ENCODE peak calls at places on chromosome 16, in five cellular contexts. U is psoas muscle, L is hepatic stellate cell, M is T-helper 9 cell, T is endothelial cell. O is an unnamed sample.

GRCh38 chr16:87584271-87584670 is 18.0 kb upstream of the JPH3 start:
- DNase-seq in U (no peak), L (peak; percentile 72), M (no peak), T (no peak), O (no peak)

GRCh38 chr16:1794908-1795666 is 1.6 kb upstream of the IGFALS start:
- DNase-seq in U (no peak), L (no peak), M (no peak), T (no peak), O (peak; percentile 45)

GRCh38 chr16:57886427-57886826 is 84.1 kb upstream of the KIFC3 start:
- DNase-seq in U (no peak), L (no peak), M (no peak), T (no peak), O (no peak)

GRCh38 chr16:8716592-8716991 is 42.2 kb downstream of the ABAT start:
- DNase-seq in U (no peak), L (no peak), M (no peak), T (no peak), O (no peak)

GRCh38 chr16:83995756-83996155 is 27.7 kb downstream of the NECAB2 start:
- DNase-seq in U (no peak), L (no peak), M (no peak), T (no peak), O (peak; percentile 55)

GRCh38 chr16:11992008-11992584 is 15.6 kb downstream of the SNX29 start:
- DNase-seq in U (no peak), L (no peak), M (no peak), T (no peak), O (no peak)

GRCh38 chr16:29825145-29826044 is 5.1 kb downstream of the MVP start:
- DNase-seq in U (peak; percentile 77), L (peak; percentile 84), M (no peak), T (no peak), O (no peak)

GRCh38 chr16:31064882-31065461 is 9.1 kb downstream of the ZNF668 start:
- DNase-seq in U (peak; percentile 84), L (peak; percentile 98), M (no peak), T (no peak), O (no peak)

GRCh38 chr16:81429045-81429521 is 15.5 kb upstream of the CMIP start:
- DNase-seq in U (no peak), L (peak; percentile 82), M (no peak), T (peak; percentile 59), O (no peak)

GRCh38 chr16:86609115-86609514 is 30.8 kb downstream of the FOXL1 start:
- DNase-seq in U (no peak), L (peak; percentile 88), M (no peak), T (no peak), O (no peak)

GRCh38 chr16:83908798-83909197 is 9.9 kb downstream of the MLYCD start:
- DNase-seq in U (no peak), L (no peak), M (no peak), T (no peak), O (no peak)

GRCh38 chr16:4683255-4684029 is 9.9 kb upstream of the NUDT16L1 start:
- DNase-seq in U (no peak), L (no peak), M (no peak), T (no peak), O (no peak)

GRCh38 chr16:84600343-84601229 is 17.3 kb downstream of the COTL1 start:
- DNase-seq in U (no peak), L (no peak), M (no peak), T (no peak), O (no peak)

GRCh38 chr16:57759131-57759530 is 23.6 kb downstream of the KATNB1 start:
- DNase-seq in U (peak; percentile 37), L (no peak), M (no peak), T (no peak), O (peak; percentile 43)

GRCh38 chr16:72470541-72470940 is 298.6 kb upstream of the PMFBP1 start:
- DNase-seq in U (no peak), L (no peak), M (no peak), T (no peak), O (no peak)

O was measured in lower lobe of right lung.